ENCODE peak calls at places on chromosomes 6 and 20, in five cellular contexts. One of them, this sample, is unnamed.

GRCh38 chr6:160041608-160042007 is 72.7 kb downstream of the IGF2R start:
- DNase-seq in lower leg skin: peak; percentile 76
- DNase-seq in NCI-H1048: no peak
- DNase-seq in AG10803: peak; percentile 86
- DNase-seq in GM20000: no peak
- DNase-seq in this sample: no peak

GRCh38 chr6:105113422-105113821 is 66.4 kb downstream of the POPDC3 start:
- DNase-seq in AG10803: no peak
- DNase-seq in GM20000: no peak
- DNase-seq in NCI-H1048: no peak
- DNase-seq in lower leg skin: no peak
- DNase-seq in this sample: no peak

GRCh38 chr20:44731657-44732056 is 14.0 kb upstream of the KCNK15 start:
- DNase-seq in NCI-H1048: no peak
- DNase-seq in lower leg skin: no peak
- DNase-seq in AG10803: no peak
- DNase-seq in GM20000: no peak
- DNase-seq in this sample: no peak

GRCh38 chr20:19943021-19943659 is 74.0 kb upstream of the NAA20 start:
- DNase-seq in NCI-H1048: no peak
- DNase-seq in GM20000: no peak
- DNase-seq in lower leg skin: peak; percentile 44
- DNase-seq in AG10803: no peak
- DNase-seq in this sample: no peak

GRCh38 chr6:41518118-41518517 is 28.1 kb upstream of the FOXP4 start:
- DNase-seq in GM20000: no peak
- DNase-seq in AG10803: no peak
- DNase-seq in NCI-H1048: no peak
- DNase-seq in lower leg skin: no peak
- DNase-seq in this sample: no peak

GRCh38 chr6:158849899-158850806 is 31.0 kb upstream of the EZR start:
- DNase-seq in AG10803: peak; percentile 94
- DNase-seq in NCI-H1048: no peak
- DNase-seq in GM20000: no peak
- DNase-seq in lower leg skin: peak; percentile 55
- DNase-seq in this sample: no peak

GRCh38 chr20:61798632-61799031 is 267.0 kb downstream of the TAF4 start:
- DNase-seq in AG10803: no peak
- DNase-seq in lower leg skin: no peak
- DNase-seq in GM20000: no peak
- DNase-seq in NCI-H1048: no peak
- DNase-seq in this sample: no peak

GRCh38 chr20:47784599-47785320 is 521 bp downstream of the SULF2 start:
- DNase-seq in NCI-H1048: no peak
- DNase-seq in GM20000: peak; percentile 55
- DNase-seq in lower leg skin: no peak
- DNase-seq in AG10803: peak; percentile 46
- DNase-seq in this sample: no peak

GRCh38 chr6:30613251-30614043 is 3.6 kb downstream of the PPP1R10 start:
- DNase-seq in NCI-H1048: no peak
- DNase-seq in GM20000: no peak
- DNase-seq in AG10803: no peak
- DNase-seq in lower leg skin: no peak
- DNase-seq in this sample: no peak

GRCh38 chr6:94323853-94324252 is 904.5 kb upstream of the EPHA7 start:
- DNase-seq in AG10803: no peak
- DNase-seq in lower leg skin: no peak
- DNase-seq in NCI-H1048: no peak
- DNase-seq in GM20000: no peak
- DNase-seq in this sample: no peak

GRCh38 chr6:143742070-143742954 is 64.5 kb downstream of the PHACTR2 start:
- DNase-seq in GM20000: no peak
- DNase-seq in AG10803: no peak
- DNase-seq in NCI-H1048: no peak
- DNase-seq in lower leg skin: no peak
- DNase-seq in this sample: no peak

GRCh38 chr20:8431538-8432434 is 299.7 kb downstream of the PLCB1 start:
- DNase-seq in lower leg skin: no peak
- DNase-seq in GM20000: no peak
- DNase-seq in NCI-H1048: no peak
- DNase-seq in AG10803: no peak
- DNase-seq in this sample: no peak

GRCh38 chr20:21280496-21281016 is 22.6 kb upstream of the XRN2 start:
- DNase-seq in GM20000: peak; percentile 29
- DNase-seq in NCI-H1048: no peak
- DNase-seq in lower leg skin: no peak
- DNase-seq in AG10803: no peak
- DNase-seq in this sample: no peak

GRCh38 chr6:143397229-143398222 is 53.0 kb downstream of the ADAT2 start:
- DNase-seq in AG10803: peak; percentile 93
- DNase-seq in lower leg skin: peak; percentile 75
- DNase-seq in NCI-H1048: no peak
- DNase-seq in GM20000: no peak
- DNase-seq in this sample: no peak

GRCh38 chr6:89941847-89942497 is 47.7 kb downstream of the GJA10 start:
- DNase-seq in NCI-H1048: no peak
- DNase-seq in AG10803: no peak
- DNase-seq in lower leg skin: no peak
- DNase-seq in GM20000: no peak
- DNase-seq in this sample: no peak

GRCh38 chr20:33568378-33569289 is 78.7 kb downstream of the CBFA2T2 start:
- DNase-seq in NCI-H1048: no peak
- DNase-seq in AG10803: no peak
- DNase-seq in lower leg skin: peak; percentile 47
- DNase-seq in GM20000: peak; percentile 32
- DNase-seq in this sample: no peak

GRCh38 chr6:130681028-130681427 is 146.2 kb upstream of the SMLR1 start:
- DNase-seq in NCI-H1048: no peak
- DNase-seq in GM20000: no peak
- DNase-seq in lower leg skin: no peak
- DNase-seq in AG10803: peak; percentile 82
- DNase-seq in this sample: no peak

GRCh38 chr20:25319241-25320034 is 71.2 kb downstream of the ABHD12 start:
- DNase-seq in lower leg skin: no peak
- DNase-seq in AG10803: no peak
- DNase-seq in GM20000: no peak
- DNase-seq in NCI-H1048: no peak
- DNase-seq in this sample: peak; percentile 46

GRCh38 chr20:19975901-19976300 is 41.3 kb upstream of the NAA20 start:
- DNase-seq in NCI-H1048: no peak
- DNase-seq in lower leg skin: no peak
- DNase-seq in GM20000: no peak
- DNase-seq in AG10803: peak; percentile 42
- DNase-seq in this sample: no peak

GRCh38 chr6:16438677-16439615 is 200.6 kb downstream of the GMPR start:
- DNase-seq in lower leg skin: no peak
- DNase-seq in GM20000: peak; percentile 56
- DNase-seq in NCI-H1048: no peak
- DNase-seq in AG10803: peak; percentile 56
- DNase-seq in this sample: no peak

GRCh38 chr6:146543940-146544661 is 468 bp downstream of the RAB32 start:
- DNase-seq in NCI-H1048: no peak
- DNase-seq in lower leg skin: peak; percentile 32
- DNase-seq in GM20000: peak; percentile 29
- DNase-seq in AG10803: peak; percentile 64
- DNase-seq in this sample: no peak

GRCh38 chr6:137391061-137391814 is 103.0 kb downstream of the OLIG3 start:
- DNase-seq in AG10803: no peak
- DNase-seq in lower leg skin: no peak
- DNase-seq in NCI-H1048: no peak
- DNase-seq in GM20000: no peak
- DNase-seq in this sample: no peak

GRCh38 chr20:3871549-3872265 is 17.5 kb upstream of the PANK2 start:
- DNase-seq in lower leg skin: no peak
- DNase-seq in GM20000: no peak
- DNase-seq in AG10803: no peak
- DNase-seq in NCI-H1048: no peak
- DNase-seq in this sample: no peak

GRCh38 chr6:108771421-108771820 is 76.8 kb upstream of the ARMC2 start:
- DNase-seq in AG10803: peak; percentile 94
- DNase-seq in NCI-H1048: no peak
- DNase-seq in lower leg skin: peak; percentile 46
- DNase-seq in GM20000: no peak
- DNase-seq in this sample: no peak

GRCh38 chr6:1787894-1788293 is 178.2 kb downstream of the FOXC1 start:
- DNase-seq in lower leg skin: peak; percentile 26
- DNase-seq in AG10803: peak; percentile 71
- DNase-seq in NCI-H1048: no peak
- DNase-seq in GM20000: no peak
- DNase-seq in this sample: no peak

GRCh38 chr6:34027445-34027936 is 118.4 kb downstream of the GRM4 start:
- DNase-seq in lower leg skin: no peak
- DNase-seq in AG10803: peak; percentile 28
- DNase-seq in NCI-H1048: no peak
- DNase-seq in GM20000: peak; percentile 78
- DNase-seq in this sample: no peak

This sample was measured in osteocyte.